ENCODE peak calls at places on chromosomes 16 and 17, in six cellular contexts. U is psoas muscle, K is PC-3, H is GM23338, A is IMR-90, T is lung. I is an unnamed sample.

GRCh38 chr16:4358831-4359561 is 7.9 kb upstream of the PAM16 start:
- DNase-seq in U (peak; percentile 85), K (peak; percentile 52), H (peak; percentile 88), A (no peak), T (peak; percentile 69), I (peak; percentile 66)

GRCh38 chr17:79338589-79338988 is 264.0 kb downstream of the ENGASE start:
- DNase-seq in U (no peak), K (peak; percentile 44), H (no peak), A (peak; percentile 9), T (no peak), I (peak; percentile 57)

GRCh38 chr17:66610734-66611133 is 224.2 kb upstream of the CACNG5 start:
- DNase-seq in U (no peak), K (no peak), H (no peak), A (no peak), T (no peak), I (no peak)

GRCh38 chr16:72878301-72879269 is 169.3 kb downstream of the ZFHX3 start:
- DNase-seq in U (no peak), K (no peak), H (no peak), A (peak; percentile 75), T (no peak), I (peak; percentile 60)

GRCh38 chr17:78351449-78352006 is 8.3 kb downstream of the SOCS3 start:
- DNase-seq in U (peak; percentile 99), K (no peak), H (peak; percentile 90), A (peak; percentile 98), T (peak; percentile 92), I (peak; percentile 99)

GRCh38 chr16:483351-484075 is 44.0 kb upstream of the CAPN15 start:
- DNase-seq in U (no peak), K (no peak), H (peak; percentile 54), A (peak; percentile 17), T (no peak), I (no peak)

GRCh38 chr17:36879027-36879426 is 58.2 kb upstream of the LHX1 start:
- DNase-seq in U (no peak), K (no peak), H (no peak), A (no peak), T (no peak), I (no peak)

GRCh38 chr16:14559809-14560227 is 70.2 kb downstream of the PARN start:
- DNase-seq in U (no peak), K (no peak), H (no peak), A (no peak), T (peak; percentile 67), I (peak; percentile 21)

GRCh38 chr17:74968361-74968780 is 4.2 kb downstream of the HID1 start:
- DNase-seq in U (no peak), K (peak; percentile 87), H (no peak), A (no peak), T (no peak), I (no peak)

GRCh38 chr16:30602595-30603277 is 7.5 kb downstream of the ZNF689 start:
- DNase-seq in U (no peak), K (no peak), H (no peak), A (peak; percentile 37), T (no peak), I (peak; percentile 88)

GRCh38 chr17:29596811-29597210 is 3.9 kb downstream of the ANKRD13B start:
- DNase-seq in U (no peak), K (no peak), H (peak; percentile 30), A (no peak), T (no peak), I (no peak)

GRCh38 chr17:81717049-81717765 is 5.1 kb downstream of the SLC25A10 start:
- DNase-seq in U (no peak), K (no peak), H (no peak), A (no peak), T (no peak), I (no peak)

GRCh38 chr17:6749519-6749918 is 6.3 kb upstream of the XAF1 start:
- DNase-seq in U (no peak), K (no peak), H (no peak), A (no peak), T (no peak), I (no peak)
- TF ChIP-seq CTCF in U (no peak), K (peak; percentile 29), H (no peak), A (peak; percentile 28), T (no peak), I (no peak)

GRCh38 chr17:61463068-61463980 is 11.1 kb downstream of the TBX4 start:
- DNase-seq in U (peak; percentile 36), K (no peak), H (peak; percentile 67), A (no peak), T (no peak), I (no peak)
- H3K4me3 ChIP-seq in U (no peak overlapping the region), K (no peak overlapping the region), H (peak overlapping the region; percentile 69), A (no peak overlapping the region), T (no peak overlapping the region), I (no peak overlapping the region)

GRCh38 chr17:4566785-4567184 is 6.4 kb upstream of the GGT6 start:
- DNase-seq in U (peak; percentile 49), K (peak; percentile 71), H (peak; percentile 94), A (peak; percentile 39), T (peak; percentile 56), I (peak; percentile 32)
- TF ChIP-seq CTCF in U (peak; percentile 72), K (peak; percentile 73), H (peak; percentile 89), A (peak; percentile 73), T (peak; percentile 76), I (peak; percentile 82)

GRCh38 chr17:7241047-7241733 is 1.1 kb downstream of the GABARAP start:
- DNase-seq in U (no peak), K (no peak), H (no peak), A (no peak), T (no peak), I (no peak)

GRCh38 chr17:7238418-7239090 is 703 bp downstream of the PHF23 start:
- DNase-seq in U (peak; percentile 61), K (no peak), H (no peak), A (no peak), T (no peak), I (peak; percentile 36)

GRCh38 chr17:7241783-7242716 is at the start of gene GABARAP:
- DNase-seq in U (peak; percentile 97), K (peak; percentile 80), H (peak; percentile 94), A (peak; percentile 90), T (peak; percentile 96), I (peak; percentile 87)

GRCh38 chr17:7239091-7240027 is at the start of gene PHF23:
- DNase-seq in U (peak; percentile 100), K (peak; percentile 98), H (peak; percentile 100), A (peak; percentile 99), T (peak; percentile 100), I (peak; percentile 100)

GRCh38 chr17:7240375-7240774 is 1.1 kb upstream of the PHF23 start:
- DNase-seq in U (no peak), K (no peak), H (no peak), A (no peak), T (no peak), I (no peak)
- H3K4me3 ChIP-seq in U (peak overlapping the region; percentile 96), K (peak overlapping the region; percentile 86), H (peak overlapping the region; percentile 78), A (no peak overlapping the region), T (no peak overlapping the region), I (peak overlapping the region; percentile 98)

DNA sequence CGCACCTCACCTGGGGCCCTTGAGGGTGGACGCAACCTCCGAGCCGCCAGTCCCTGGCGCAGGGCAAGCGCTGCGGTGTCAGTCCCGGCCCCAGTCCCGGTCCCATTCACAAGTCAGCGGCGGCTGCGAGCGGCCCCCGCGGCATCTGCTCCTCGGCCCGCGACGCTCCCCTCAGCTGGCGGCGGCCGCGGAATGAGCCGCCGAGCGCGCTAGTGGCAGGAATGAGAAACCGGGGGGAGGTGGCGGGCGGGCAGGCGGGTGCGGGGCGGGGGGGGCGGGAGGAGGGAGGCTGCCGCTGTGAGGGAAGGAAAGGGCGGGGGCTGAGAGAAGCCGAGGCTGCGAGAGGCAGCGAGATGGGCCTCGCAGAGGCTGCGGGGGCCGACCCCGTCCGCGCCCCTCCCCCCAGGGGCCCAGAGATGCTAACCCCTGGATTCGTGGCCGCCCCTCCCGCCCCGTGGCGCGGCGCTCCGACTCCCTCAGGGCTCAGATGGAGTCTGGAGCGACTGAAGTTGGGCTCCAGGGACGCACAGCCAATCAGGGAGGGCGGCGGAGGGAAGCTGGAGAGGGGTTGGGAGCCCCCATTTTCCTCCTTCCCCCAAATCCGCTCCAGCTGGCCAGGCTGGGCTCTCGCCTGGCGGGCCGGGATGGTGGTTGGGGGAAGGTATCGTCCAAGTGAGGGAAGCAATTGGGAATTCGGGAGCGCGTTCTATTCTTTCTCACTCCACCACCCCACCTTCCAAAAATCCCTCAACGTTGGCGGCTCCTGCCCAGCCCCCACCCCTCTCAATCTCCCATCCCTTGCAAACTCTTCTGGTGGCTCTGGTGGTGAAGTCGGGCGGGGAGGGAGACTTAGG is at the start of gene CDH11:
- DNase-seq in U (peak; percentile 71), K (peak; percentile 65), H (peak; percentile 78), A (peak; percentile 82), T (peak; percentile 39), I (peak; percentile 85)
- TF ChIP-seq CTCF in U (peak; percentile 31), K (no peak), H (no peak), A (peak; percentile 50), T (no peak), I (peak; percentile 11)